ENCODE peak calls at places on chromosomes 16 and 17, in five cellular contexts. U, S, H, K and L are unnamed samples. For H3K4me1, the result is how much of the 10 kb centered on the place peaks cover.

GRCh38 chr17:64625541-64625940 is 36.6 kb downstream of the SMURF2 start:
- DNase-seq in H (no peak), U (no peak), S (no peak), K (no peak), L (no peak)

GRCh38 chr16:69313469-69313868 is 2.3 kb downstream of the VPS4A start:
- DNase-seq in S (no peak), U (no peak), K (no peak), H (no peak), L (no peak)

GRCh38 chr16:68893710-68894705 is 50.7 kb downstream of the TANGO6 start:
- DNase-seq in S (no peak), K (peak), H (peak), U (no peak), L (peak)

GRCh38 chr17:77869665-77870132 is 88.8 kb upstream of the TNRC6C start:
- DNase-seq in K (no peak), U (no peak), H (no peak), S (no peak), L (peak)

GRCh38 chr17:79018045-79018695 is 5.8 kb upstream of the C1QTNF1 start:
- DNase-seq in K (no peak), S (no peak), H (no peak), U (no peak), L (no peak)

GRCh38 chr16:66936462-66936861 is 1.1 kb downstream of the CES2 start:
- DNase-seq in U (no peak), K (no peak), H (no peak), S (no peak), L (peak)

GRCh38 chr16:67284699-67285646 is 5.6 kb downstream of the PLEKHG4 start:
- DNase-seq in H (peak), S (no peak), K (peak), U (peak), L (peak)

GRCh38 chr16:9039208-9039607 is 52.2 kb upstream of the HAPSTR1 start:
- DNase-seq in K (peak), S (no peak), U (no peak), H (peak), L (no peak)

GRCh38 chr16:84925092-84925772 is 86.1 kb downstream of the ZDHHC7 start:
- DNase-seq in K (no peak), U (peak), H (peak), S (peak), L (peak)

GRCh38 chr17:17503566-17504130 is 7.5 kb upstream of the RASD1 start:
- DNase-seq in K (no peak), S (no peak), H (no peak), U (no peak), L (peak)

GRCh38 chr17:75689441-75689873 is 22.3 kb downstream of the SAP30BP start:
- DNase-seq in U (no peak), H (no peak), S (peak), K (no peak), L (no peak)

GRCh38 chr17:33234930-33235685 is 58.0 kb downstream of the ASIC2 start:
- DNase-seq in U (peak), H (no peak), S (no peak), K (peak), L (peak)

GRCh38 chr17:64124609-64125008 is 5.3 kb downstream of the ERN1 start:
- DNase-seq in H (no peak), U (no peak), K (no peak), S (no peak), L (no peak)

GRCh38 chr17:80789356-80789902 is 202.2 kb upstream of the CHMP6 start:
- DNase-seq in H (no peak), K (peak), U (peak), S (no peak), L (no peak)

GRCh38 chr16:28621756-28622155 is 11.9 kb upstream of the SULT1A1 start:
- DNase-seq in H (peak), K (no peak), U (no peak), S (no peak), L (no peak)

GRCh38 chr17:15883617-15884111 is 61.3 kb upstream of the ADORA2B start:
- DNase-seq in S (no peak), H (no peak), U (no peak), K (peak), L (no peak)

GRCh38 chr16:69444873-69445517 is 20.6 kb downstream of the CYB5B start:
- DNase-seq in H (no peak), K (peak), S (no peak), U (no peak), L (no peak)

GRCh38 chr17:17769869-17770361 is 66.9 kb downstream of the SREBF1 start:
- DNase-seq in S (no peak), U (no peak), H (no peak), K (no peak), L (no peak)

GRCh38 chr17:76078859-76079576 is at the start of gene ZACN:
- DNase-seq in S (no peak), H (no peak), K (no peak), U (no peak), L (peak)

GRCh38 chr16:87226926-87227650 is 90.1 kb downstream of the C16orf95 start:
- DNase-seq in H (no peak), U (no peak), K (peak), S (no peak), L (no peak)

GRCh38 chr16:4472880-4473279 is 1.5 kb downstream of the NMRAL1 start:
- DNase-seq in H (no peak), K (no peak), U (no peak), S (no peak), L (no peak)

GRCh38 chr16:4474192-4474961 is at the start of gene NMRAL1:
- DNase-seq in K (peak), U (peak), S (peak), H (peak), L (peak)

GRCh38 chr16:4471869-4472268 is 2.6 kb downstream of the NMRAL1 start:
- DNase-seq in S (no peak), H (no peak), U (no peak), K (no peak), L (peak)

GRCh38 chr16:4477966-4478365 is 1.8 kb downstream of the HMOX2 start:
- DNase-seq in K (peak), S (no peak), U (no peak), H (no peak), L (no peak)

DNA sequence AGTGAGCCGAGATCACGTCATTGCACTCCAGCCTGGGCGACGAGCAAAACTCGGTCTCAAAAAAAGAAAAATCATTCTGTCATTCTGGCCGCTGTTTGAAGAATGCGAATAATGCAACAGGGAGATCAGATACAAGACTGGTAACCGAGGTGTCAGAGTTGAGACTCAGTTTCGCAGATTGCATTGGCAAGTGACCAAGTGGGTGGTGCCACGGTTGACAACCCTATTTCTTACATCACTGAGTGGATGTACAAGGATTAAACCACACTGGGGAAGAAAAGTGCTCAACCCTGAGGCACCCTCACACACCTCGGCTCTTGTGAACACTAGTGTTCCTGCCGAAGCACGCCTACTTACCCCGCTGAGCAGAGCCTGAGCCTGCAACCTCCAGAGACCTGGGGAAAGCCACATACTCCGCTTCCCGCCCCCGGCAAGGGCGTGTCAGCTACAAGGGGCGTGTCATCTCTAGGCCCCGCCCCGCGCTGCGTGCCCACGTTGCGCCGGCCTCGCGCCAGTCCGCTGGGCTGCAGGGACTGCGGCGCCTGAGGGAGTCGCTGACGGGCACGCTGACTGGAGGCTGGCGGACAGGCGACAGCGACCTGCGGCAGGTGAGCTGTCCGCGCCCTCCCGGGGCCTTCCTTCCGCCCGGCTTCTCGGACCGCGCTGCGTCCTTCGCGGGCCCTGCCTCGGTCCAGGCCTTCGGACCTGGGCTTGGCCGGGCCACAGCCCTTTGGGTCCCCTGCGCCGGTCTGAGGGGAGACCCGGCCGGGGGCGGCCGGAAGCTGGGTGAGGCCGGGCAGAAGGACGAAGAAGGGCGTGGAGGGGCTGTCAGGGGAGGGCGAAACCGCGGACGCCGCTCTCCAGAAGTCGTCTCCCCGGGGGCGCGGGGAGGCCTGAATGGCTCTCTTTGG is at the start of gene HMOX2:
- DNase-seq in U (peak), S (peak), H (peak), K (peak), L (peak)
- TF ChIP-seq CTCF in U (peak), S (no peak), H (peak), K (peak), L (peak)

DNA sequence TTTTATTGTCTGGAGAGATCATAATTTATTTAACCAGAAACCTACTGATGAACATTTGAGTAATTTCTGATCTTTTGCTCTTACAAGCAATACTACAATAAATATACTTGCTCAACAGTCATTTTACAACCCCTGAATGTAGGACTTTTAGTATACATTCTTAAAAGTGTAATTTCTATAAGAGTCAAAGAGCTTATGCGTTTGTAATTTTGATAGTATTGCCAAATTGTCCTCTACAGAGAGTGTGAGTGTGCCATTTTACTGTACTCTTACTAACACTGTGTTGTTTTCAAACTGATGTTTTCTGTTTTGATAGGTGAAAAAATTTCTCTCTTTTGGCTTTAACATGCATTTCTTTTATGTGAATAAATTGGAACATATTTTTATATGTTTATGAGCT is 139.1 kb downstream of the FTO start:
- DNase-seq in K (no peak), U (no peak), H (no peak), S (no peak), L (no peak)
- H3K4me1 ChIP-seq in K (under half), U (under half), H (under half), S (under half), L (under half)

GRCh38 chr17:57810740-57811632 is 38.9 kb downstream of the MRPS23 start:
- DNase-seq in H (no peak), S (no peak), U (no peak), K (peak), L (no peak)
- TF ChIP-seq CTCF in H (no peak), S (no peak), U (no peak), K (no peak), L (no peak)

GRCh38 chr16:56985288-56985961 is 3.9 kb upstream of the NLRC5 start:
- DNase-seq in H (no peak), K (peak), S (no peak), U (peak), L (no peak)

GRCh38 chr16:56982695-56983094 is 6.7 kb upstream of the NLRC5 start:
- DNase-seq in S (no peak), H (no peak), U (no peak), K (no peak), L (no peak)

GRCh38 chr16:56984639-56985038 is 4.7 kb upstream of the NLRC5 start:
- DNase-seq in U (no peak), S (no peak), K (no peak), H (no peak), L (no peak)

GRCh38 chr16:56981729-56982271 is 7.6 kb upstream of the NLRC5 start:
- DNase-seq in U (no peak), K (no peak), H (no peak), S (no peak), L (no peak)

DNA sequence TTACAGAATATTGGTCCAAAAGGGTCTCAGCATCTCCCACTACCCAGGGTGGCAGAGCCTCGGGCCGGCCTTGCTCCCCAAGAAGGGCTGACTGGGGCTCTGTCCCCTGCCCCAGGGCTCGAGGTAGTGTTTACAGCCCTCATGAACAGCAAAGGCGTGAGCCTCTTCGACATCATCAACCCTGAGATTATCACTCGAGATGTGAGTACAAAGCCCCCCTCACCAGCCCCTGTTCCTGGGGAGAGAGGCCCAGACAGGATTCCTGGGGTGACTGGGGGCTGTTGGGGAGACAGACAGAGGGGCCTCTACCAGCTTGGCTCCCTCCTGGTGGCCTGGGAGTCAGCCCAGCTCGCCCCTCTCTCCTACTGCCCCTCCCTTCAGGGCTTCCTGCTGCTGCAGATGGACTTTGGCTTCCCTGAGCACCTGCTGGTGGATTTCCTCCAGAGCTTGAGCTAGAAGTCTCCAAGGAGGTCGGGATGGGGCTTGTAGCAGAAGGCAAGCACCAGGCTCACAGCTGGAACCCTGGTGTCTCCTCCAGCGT is 6.1 kb upstream of the NLRC5 start:
- DNase-seq in K (no peak), H (peak), S (no peak), U (no peak), L (peak)
- H3K4me1 ChIP-seq in K (under half), H (under half), S (half or more), U (under half), L (under half)

GRCh38 chr16:47045023-47045422 is 71.5 kb upstream of the DNAJA2 start:
- DNase-seq in H (no peak), K (no peak), S (no peak), U (no peak), L (no peak)
- TF ChIP-seq CTCF in H (no peak), K (no peak), S (no peak), U (no peak), L (no peak)

GRCh38 chr16:88780100-88781062 is 4.6 kb downstream of the PIEZO1 start:
- DNase-seq in U (no peak), H (no peak), K (no peak), S (no peak), L (no peak)
- H3K4me1 ChIP-seq in U (under half), H (under half), K (under half), S (half or more), L (under half)

DNA sequence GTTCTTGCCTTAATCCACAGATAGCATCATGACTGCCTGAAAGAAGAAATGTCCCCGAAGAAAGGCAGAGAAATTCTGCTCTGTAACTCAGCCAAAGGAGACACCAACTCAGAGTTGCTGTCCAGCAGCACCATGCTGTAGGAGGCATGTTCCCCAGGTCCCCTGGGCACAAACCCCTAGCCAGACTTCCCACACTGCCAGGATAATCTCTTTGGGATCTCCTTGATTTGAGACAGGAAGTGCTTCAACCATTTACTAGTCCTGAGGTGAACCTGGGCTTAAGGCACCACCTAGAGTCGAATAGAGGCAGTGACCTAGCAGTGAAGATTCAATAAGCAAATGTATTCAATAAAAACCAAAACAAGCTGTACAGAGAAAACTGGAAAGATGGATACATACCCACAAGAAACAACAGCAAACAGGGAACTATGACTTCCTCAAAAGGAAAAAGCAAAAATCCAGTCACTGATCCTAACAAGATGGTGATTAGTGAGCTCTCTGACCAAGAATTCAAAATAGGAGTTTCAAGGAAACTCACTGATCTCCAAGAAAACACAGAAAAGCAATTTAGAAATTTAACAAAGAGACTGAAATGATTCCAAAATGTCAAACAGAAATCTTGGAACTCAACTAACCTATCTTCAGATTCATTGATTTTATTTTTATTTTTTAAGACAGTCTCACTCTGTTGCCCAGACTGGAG is 5.7 kb downstream of the OR4D2 start:
- DNase-seq in K (peak), S (no peak), U (peak), H (peak), L (no peak)
- TF ChIP-seq CTCF in K (peak), S (peak), U (peak), H (peak), L (no peak)